ENCODE peak calls at places on chromosomes 7 and 10, in six cellular contexts. One of them, this sample, is unnamed.

GRCh38 chr10:95818663-95819062 is 62.7 kb downstream of the ENTPD1 start:
- DNase-seq in astrocyte: peak
- DNase-seq in K562: no peak
- DNase-seq in choroid plexus epithelial cell: peak
- DNase-seq in neural progenitor cell: no peak
- DNase-seq in spleen: no peak
- DNase-seq in this sample: peak

GRCh38 chr7:112184455-112184854 is 21.7 kb downstream of the DOCK4 start:
- DNase-seq in astrocyte: no peak
- DNase-seq in K562: no peak
- DNase-seq in choroid plexus epithelial cell: no peak
- DNase-seq in neural progenitor cell: no peak
- DNase-seq in spleen: no peak
- DNase-seq in this sample: no peak

GRCh38 chr7:101624246-101625000 is 4.7 kb downstream of the MYL10 start:
- DNase-seq in neural progenitor cell: peak
- DNase-seq in spleen: no peak
- DNase-seq in K562: no peak
- DNase-seq in astrocyte: no peak
- DNase-seq in choroid plexus epithelial cell: no peak
- DNase-seq in this sample: no peak

GRCh38 chr10:110864662-110865140 is 7.0 kb upstream of the PDCD4 start:
- DNase-seq in astrocyte: no peak
- DNase-seq in spleen: no peak
- DNase-seq in choroid plexus epithelial cell: peak
- DNase-seq in neural progenitor cell: no peak
- DNase-seq in K562: no peak
- DNase-seq in this sample: no peak

GRCh38 chr10:104894711-104895110 is 253.6 kb downstream of the SORCS3 start:
- DNase-seq in choroid plexus epithelial cell: no peak
- DNase-seq in neural progenitor cell: no peak
- DNase-seq in spleen: no peak
- DNase-seq in astrocyte: no peak
- DNase-seq in K562: no peak
- DNase-seq in this sample: no peak

GRCh38 chr7:36128448-36129047 is 24.5 kb upstream of the EEPD1 start:
- DNase-seq in spleen: no peak
- DNase-seq in K562: peak
- DNase-seq in choroid plexus epithelial cell: peak
- DNase-seq in neural progenitor cell: no peak
- DNase-seq in astrocyte: peak
- DNase-seq in this sample: peak

GRCh38 chr10:69316313-69317059 is 38.2 kb downstream of the HK1 start:
- DNase-seq in K562: no peak
- DNase-seq in neural progenitor cell: no peak
- DNase-seq in choroid plexus epithelial cell: peak
- DNase-seq in spleen: no peak
- DNase-seq in astrocyte: no peak
- DNase-seq in this sample: peak

GRCh38 chr7:150388709-150389531 is 9.8 kb downstream of the ZNF775 start:
- DNase-seq in K562: no peak
- DNase-seq in neural progenitor cell: peak
- DNase-seq in spleen: peak
- DNase-seq in choroid plexus epithelial cell: peak
- DNase-seq in astrocyte: peak
- DNase-seq in this sample: peak

GRCh38 chr10:20888620-20889337 is 8.3 kb downstream of the NEBL start:
- DNase-seq in K562: no peak
- DNase-seq in choroid plexus epithelial cell: peak
- DNase-seq in astrocyte: no peak
- DNase-seq in spleen: no peak
- DNase-seq in neural progenitor cell: no peak
- DNase-seq in this sample: no peak
- TF ChIP-seq CTCF in K562: no peak
- TF ChIP-seq CTCF in choroid plexus epithelial cell: peak
- TF ChIP-seq CTCF in astrocyte: no peak
- TF ChIP-seq CTCF in spleen: no peak
- TF ChIP-seq CTCF in neural progenitor cell: peak
- TF ChIP-seq CTCF in this sample: no peak

DNA sequence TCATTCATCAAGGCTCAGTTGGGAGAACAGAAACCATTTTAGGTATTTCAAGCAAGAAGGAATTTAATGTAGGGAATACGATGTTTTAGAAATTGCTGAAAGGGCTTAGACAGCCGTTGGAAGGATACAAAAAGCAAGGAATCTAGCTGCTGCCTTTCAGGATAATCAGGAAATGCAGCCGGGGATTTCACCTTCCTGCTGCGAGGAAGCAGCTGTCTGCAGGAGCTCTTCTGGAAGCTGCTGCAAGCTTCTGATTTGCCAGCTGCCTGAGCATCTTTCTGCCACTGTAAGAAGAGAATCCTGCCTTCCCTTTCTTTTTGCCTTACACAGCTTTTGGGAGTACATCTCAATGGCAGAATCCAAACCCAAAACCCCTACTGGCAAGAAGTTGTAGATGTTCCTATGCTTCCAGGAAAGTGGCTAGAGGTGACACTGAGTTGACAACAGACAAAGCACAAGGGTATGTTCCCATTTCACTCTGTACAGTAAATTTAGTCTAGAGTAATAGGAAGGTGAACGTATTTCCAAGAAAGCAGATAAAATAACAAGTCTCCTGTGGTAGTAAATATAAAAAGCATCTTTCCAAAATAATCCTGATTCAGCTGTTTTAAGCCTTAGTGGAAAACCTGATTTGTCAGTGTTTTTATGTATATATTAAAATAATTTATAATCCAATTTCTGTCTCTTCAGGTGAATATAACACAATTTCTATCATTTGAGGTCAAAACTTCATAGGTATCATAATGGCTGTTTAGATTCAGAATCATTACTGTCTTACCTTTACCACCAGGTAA is 148.4 kb upstream of the LRGUK start:
- DNase-seq in neural progenitor cell: peak
- DNase-seq in choroid plexus epithelial cell: peak
- DNase-seq in astrocyte: no peak
- DNase-seq in spleen: no peak
- DNase-seq in K562: no peak
- DNase-seq in this sample: no peak
- TF ChIP-seq CTCF in neural progenitor cell: no peak
- TF ChIP-seq CTCF in choroid plexus epithelial cell: no peak
- TF ChIP-seq CTCF in astrocyte: no peak
- TF ChIP-seq CTCF in spleen: no peak
- TF ChIP-seq CTCF in K562: no peak
- TF ChIP-seq CTCF in this sample: no peak

GRCh38 chr10:123718544-123719060 is 52.4 kb downstream of the GPR26 start:
- DNase-seq in neural progenitor cell: no peak
- DNase-seq in astrocyte: no peak
- DNase-seq in choroid plexus epithelial cell: no peak
- DNase-seq in K562: no peak
- DNase-seq in spleen: no peak
- DNase-seq in this sample: no peak
- TF ChIP-seq CTCF in neural progenitor cell: no peak
- TF ChIP-seq CTCF in astrocyte: no peak
- TF ChIP-seq CTCF in choroid plexus epithelial cell: no peak
- TF ChIP-seq CTCF in K562: no peak
- TF ChIP-seq CTCF in spleen: no peak
- TF ChIP-seq CTCF in this sample: no peak

GRCh38 chr7:19747740-19748339 is 25.6 kb downstream of the TMEM196 start:
- DNase-seq in choroid plexus epithelial cell: peak
- DNase-seq in spleen: no peak
- DNase-seq in neural progenitor cell: peak
- DNase-seq in astrocyte: peak
- DNase-seq in K562: peak
- DNase-seq in this sample: peak
- TF ChIP-seq CTCF in choroid plexus epithelial cell: peak
- TF ChIP-seq CTCF in spleen: peak
- TF ChIP-seq CTCF in neural progenitor cell: peak
- TF ChIP-seq CTCF in astrocyte: peak
- TF ChIP-seq CTCF in K562: peak
- TF ChIP-seq CTCF in this sample: peak

GRCh38 chr7:117949232-117949631 is 76.0 kb upstream of the CTTNBP2 start:
- DNase-seq in K562: no peak
- DNase-seq in neural progenitor cell: no peak
- DNase-seq in choroid plexus epithelial cell: peak
- DNase-seq in astrocyte: peak
- DNase-seq in spleen: no peak
- DNase-seq in this sample: no peak
- TF ChIP-seq CTCF in K562: no peak
- TF ChIP-seq CTCF in neural progenitor cell: no peak
- TF ChIP-seq CTCF in choroid plexus epithelial cell: peak
- TF ChIP-seq CTCF in astrocyte: no peak
- TF ChIP-seq CTCF in spleen: no peak
- TF ChIP-seq CTCF in this sample: no peak

GRCh38 chr10:22005763-22006162 is 2.2 kb upstream of the DNAJC1 start:
- DNase-seq in neural progenitor cell: no peak
- DNase-seq in K562: no peak
- DNase-seq in astrocyte: no peak
- DNase-seq in choroid plexus epithelial cell: no peak
- DNase-seq in spleen: no peak
- DNase-seq in this sample: no peak

GRCh38 chr10:22016046-22016705 is 12.6 kb upstream of the DNAJC1 start:
- DNase-seq in spleen: no peak
- DNase-seq in choroid plexus epithelial cell: peak
- DNase-seq in neural progenitor cell: no peak
- DNase-seq in astrocyte: peak
- DNase-seq in K562: no peak
- DNase-seq in this sample: no peak

GRCh38 chr10:22006379-22006884 is 2.9 kb upstream of the DNAJC1 start:
- DNase-seq in neural progenitor cell: no peak
- DNase-seq in spleen: no peak
- DNase-seq in choroid plexus epithelial cell: no peak
- DNase-seq in astrocyte: no peak
- DNase-seq in K562: no peak
- DNase-seq in this sample: no peak

GRCh38 chr10:22010973-22011408 is 7.5 kb upstream of the DNAJC1 start:
- DNase-seq in neural progenitor cell: no peak
- DNase-seq in astrocyte: no peak
- DNase-seq in spleen: no peak
- DNase-seq in choroid plexus epithelial cell: peak
- DNase-seq in K562: no peak
- DNase-seq in this sample: peak
- TF ChIP-seq CTCF in neural progenitor cell: peak
- TF ChIP-seq CTCF in astrocyte: peak
- TF ChIP-seq CTCF in spleen: peak
- TF ChIP-seq CTCF in choroid plexus epithelial cell: peak
- TF ChIP-seq CTCF in K562: no peak
- TF ChIP-seq CTCF in this sample: peak